ENCODE peak calls at places on chromosomes 1 and 21, in six cellular contexts. G, W, Y, M, I and B are unnamed samples.

GRCh38 chr1:27342778-27343638 is 1.2 kb downstream of the SYTL1 start:
- DNase-seq in G (no peak), W (peak; percentile 90), Y (peak; percentile 81), M (peak; percentile 90), I (no peak), B (no peak)

GRCh38 chr1:27007909-27008582 is 4.6 kb downstream of the TENT5B start:
- DNase-seq in G (no peak), W (no peak), Y (no peak), M (no peak), I (no peak), B (no peak)

GRCh38 chr21:44804762-44805161 is 3.1 kb upstream of the UBE2G2 start:
- DNase-seq in G (no peak), W (peak; percentile 66), Y (no peak), M (no peak), I (no peak), B (no peak)

GRCh38 chr1:27970401-27970800 is 10.6 kb downstream of the XKR8 start:
- DNase-seq in G (no peak), W (no peak), Y (no peak), M (no peak), I (no peak), B (peak; percentile 50)

GRCh38 chr21:39564200-39564599 is 48.5 kb upstream of the B3GALT5 start:
- DNase-seq in G (no peak), W (no peak), Y (peak; percentile 74), M (no peak), I (peak; percentile 42), B (no peak)

GRCh38 chr1:25343872-25344271 is 5.7 kb downstream of the TMEM50A start:
- DNase-seq in G (no peak), W (no peak), Y (no peak), M (no peak), I (no peak), B (peak; percentile 70)

GRCh38 chr1:65209005-65209885 is 61.2 kb downstream of the AK4 start:
- DNase-seq in G (no peak), W (no peak), Y (no peak), M (no peak), I (no peak), B (no peak)

GRCh38 chr1:77039739-77040138 is 172.5 kb downstream of the ST6GALNAC5 start:
- DNase-seq in G (no peak), W (no peak), Y (no peak), M (no peak), I (no peak), B (peak; percentile 84)

GRCh38 chr1:18203645-18204044 is 96.0 kb downstream of the IGSF21 start:
- DNase-seq in G (no peak), W (no peak), Y (no peak), M (no peak), I (no peak), B (no peak)

GRCh38 chr1:183278736-183279591 is 92.9 kb downstream of the LAMC2 start:
- DNase-seq in G (no peak), W (no peak), Y (no peak), M (no peak), I (no peak), B (peak; percentile 80)

GRCh38 chr1:224996266-224996665 is 66.8 kb downstream of the DNAH14 start:
- DNase-seq in G (no peak), W (no peak), Y (no peak), M (no peak), I (no peak), B (no peak)

GRCh38 chr1:40593449-40594186 is 62.2 kb downstream of the ZNF684 start:
- DNase-seq in G (no peak), W (no peak), Y (no peak), M (no peak), I (no peak), B (no peak)

GRCh38 chr1:234108921-234109320 is 204.4 kb downstream of the SLC35F3 start:
- DNase-seq in G (no peak), W (no peak), Y (no peak), M (no peak), I (no peak), B (no peak)

GRCh38 chr21:45509566-45510465 is 32.4 kb downstream of the SLC19A1 start:
- DNase-seq in G (no peak), W (no peak), Y (peak; percentile 55), M (no peak), I (peak; percentile 9), B (no peak)

GRCh38 chr1:215517441-215517891 is 49.6 kb upstream of the KCTD3 start:
- DNase-seq in G (no peak), W (peak; percentile 37), Y (no peak), M (no peak), I (no peak), B (no peak)

GRCh38 chr1:106746448-106747085 is 309.9 kb upstream of the PRMT6 start:
- DNase-seq in G (no peak), W (peak; percentile 14), Y (no peak), M (no peak), I (no peak), B (no peak)

GRCh38 chr1:153626929-153627796 is at the start of gene S100A13:
- DNase-seq in G (peak; percentile 30), W (peak; percentile 100), Y (peak; percentile 87), M (peak; percentile 29), I (peak; percentile 72), B (peak; percentile 69)

DNA sequence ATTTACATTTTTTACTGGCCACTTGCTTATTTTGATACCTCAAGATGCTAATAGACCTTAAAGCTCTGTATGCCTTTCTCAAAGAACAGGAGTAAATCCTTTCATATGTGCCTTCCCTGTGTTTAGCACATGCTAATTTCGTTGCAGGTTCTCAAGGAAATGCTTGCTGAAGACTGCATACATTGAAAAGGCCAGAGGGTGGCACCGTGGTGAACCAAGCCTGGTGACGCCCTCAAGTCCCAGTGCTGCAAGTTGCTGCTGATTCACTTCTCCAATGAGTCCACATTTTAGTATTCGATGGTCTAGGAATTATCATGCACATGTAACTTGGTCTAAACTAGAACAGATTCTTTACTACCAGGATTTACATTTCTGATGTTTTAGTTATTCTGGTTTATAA is 94.1 kb downstream of the CLDN17 start:
- DNase-seq in G (no peak), W (peak; percentile 70), Y (no peak), M (no peak), I (no peak), B (no peak)
- TF ChIP-seq CTCF in G (no peak), W (peak; percentile 78), Y (peak; percentile 10), M (no peak), I (peak; percentile 41), B (no peak)

DNA sequence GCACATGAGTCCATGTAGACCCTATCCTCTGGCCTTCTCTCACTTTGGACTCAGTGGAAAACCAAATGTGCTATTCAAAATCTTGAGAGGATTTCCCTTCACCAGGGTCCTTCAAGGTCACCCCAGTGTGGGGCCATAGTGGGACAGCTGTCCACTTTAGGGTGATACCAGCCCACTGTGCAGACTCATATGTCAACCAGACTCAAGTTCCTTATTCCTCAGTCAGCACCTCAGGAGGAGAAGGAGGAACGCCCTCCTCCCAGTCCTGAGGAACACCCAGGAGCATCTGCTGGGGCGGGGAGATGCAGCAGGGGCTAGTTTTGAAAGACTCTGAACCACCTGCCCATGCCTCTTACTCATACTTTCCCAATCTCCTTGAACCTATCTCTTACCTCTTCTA is 340.9 kb downstream of the MATN1 start:
- DNase-seq in G (no peak), W (no peak), Y (no peak), M (no peak), I (no peak), B (no peak)
- H3K27me3 ChIP-seq in G (no peaks in the 10 kb centered on the region), W (no peaks in the 10 kb centered on the region), Y (no peaks in the 10 kb centered on the region), M (no peaks in the 10 kb centered on the region), I (peaks cover 68% of the 10 kb centered on the region), B (peaks cover 1% of the 10 kb centered on the region)

GRCh38 chr1:201399352-201400126 is 415 bp upstream of the LAD1 start:
- DNase-seq in G (no peak), W (no peak), Y (peak; percentile 90), M (no peak), I (no peak), B (no peak)
- H3K4me3 ChIP-seq in G (peak overlapping the region; percentile 52), W (no peak overlapping the region), Y (peak overlapping the region; percentile 86), M (peak overlapping the region; percentile 22), I (peak overlapping the region; percentile 52), B (no peak overlapping the region)

GRCh38 chr1:24109686-24110475 is 2.1 kb downstream of the MYOM3 start:
- DNase-seq in G (no peak), W (no peak), Y (peak; percentile 52), M (no peak), I (no peak), B (no peak)

GRCh38 chr1:24110642-24111263 is 1.2 kb downstream of the MYOM3 start:
- DNase-seq in G (no peak), W (no peak), Y (peak; percentile 48), M (no peak), I (peak; percentile 84), B (no peak)

GRCh38 chr1:24107462-24108225 is 4.3 kb downstream of the MYOM3 start:
- DNase-seq in G (no peak), W (no peak), Y (peak; percentile 48), M (no peak), I (no peak), B (no peak)

GRCh38 chr1:24108334-24109165 is 3.4 kb downstream of the MYOM3 start:
- DNase-seq in G (no peak), W (no peak), Y (peak; percentile 54), M (no peak), I (no peak), B (no peak)

DNA sequence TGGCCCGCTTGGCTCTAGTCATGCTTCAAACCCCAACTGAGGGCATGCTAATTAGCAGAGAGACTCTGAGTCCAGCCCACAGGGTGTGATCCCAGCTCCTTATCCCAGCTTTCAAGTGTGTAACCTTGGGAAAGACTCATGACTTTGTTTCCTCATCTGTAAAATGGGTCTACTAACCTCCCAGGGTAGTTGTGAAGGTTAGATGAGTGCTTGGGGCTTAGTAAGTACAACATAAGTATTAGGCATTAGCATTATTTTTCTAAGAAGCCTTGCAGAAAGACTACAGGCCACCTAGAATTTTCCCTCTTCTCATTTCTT is 2.8 kb downstream of the MYOM3 start:
- DNase-seq in G (no peak), W (no peak), Y (no peak), M (no peak), I (no peak), B (no peak)
- TF ChIP-seq CTCF in G (no peak), W (no peak), Y (no peak), M (no peak), I (no peak), B (no peak)

GRCh38 chr1:213985181-213986019 is 2.4 kb upstream of the PROX1 start:
- DNase-seq in G (no peak), W (peak; percentile 32), Y (no peak), M (no peak), I (no peak), B (no peak)
- H3K27me3 ChIP-seq in G (peaks cover 30% of the 10 kb centered on the region), W (peaks cover 82% of the 10 kb centered on the region), Y (no peaks in the 10 kb centered on the region), M (peaks cover 42% of the 10 kb centered on the region), I (peaks cover 84% of the 10 kb centered on the region), B (peaks cover 28% of the 10 kb centered on the region)

GRCh38 chr1:205669341-205670142 is 10.8 kb downstream of the SLC45A3 start:
- DNase-seq in G (no peak), W (peak; percentile 56), Y (no peak), M (peak; percentile 59), I (no peak), B (no peak)
- H3K4me3 ChIP-seq in G (no peak overlapping the region), W (peak overlapping the region; percentile 28), Y (no peak overlapping the region), M (no peak overlapping the region), I (no peak overlapping the region), B (no peak overlapping the region)